ENCODE peak calls at places on chromosome 22, in nine cellular contexts. C is CD4-positive, alpha-beta T cell; L is MCF 10A; E is H9; T is heart left ventricle; R is Caco-2; X is K562; O is transverse colon; P is HCT116. U is an unnamed sample.

GRCh38 chr22:22506736-22507135 is 1.8 kb downstream of the ZNF280B start:
- DNase-seq in C (no peak), L (no peak), E (no peak), T (no peak), R (no peak), X (no peak), O (no peak), P (no peak), U (no peak)

GRCh38 chr22:28915969-28916368 is 32.6 kb downstream of the ZNRF3 start:
- DNase-seq in C (no peak), L (no peak), E (no peak), T (no peak), R (no peak), X (no peak), O (no peak), P (no peak), U (no peak)

GRCh38 chr22:29801153-29801552 is 34.0 kb downstream of the UQCR10 start:
- DNase-seq in C (no peak), L (no peak), E (no peak), T (no peak), R (peak; percentile 58), X (no peak), O (no peak), P (no peak), U (no peak)

GRCh38 chr22:49995413-49996191 is 17.0 kb downstream of the IL17REL start:
- DNase-seq in C (no peak), L (no peak), E (no peak), T (peak; percentile 51), R (no peak), X (no peak), O (peak; percentile 6), P (no peak), U (no peak)

GRCh38 chr22:29138556-29138955 is 65.7 kb downstream of the KREMEN1 start:
- DNase-seq in C (no peak), L (no peak), E (no peak), T (no peak), R (no peak), X (no peak), O (no peak), P (no peak), U (no peak)

GRCh38 chr22:29126670-29127069 is 53.8 kb downstream of the KREMEN1 start:
- DNase-seq in C (no peak), L (no peak), E (no peak), T (no peak), R (no peak), X (no peak), O (no peak), P (no peak), U (no peak)

GRCh38 chr22:22410121-22410520 is 98.4 kb downstream of the ZNF280B start:
- DNase-seq in C (no peak), L (no peak), E (no peak), T (peak; percentile 88), R (no peak), X (peak; percentile 28), O (peak; percentile 48), P (no peak), U (no peak)

GRCh38 chr22:23196165-23196564 is 15.9 kb downstream of the BCR start:
- DNase-seq in C (no peak), L (no peak), E (no peak), T (peak; percentile 30), R (no peak), X (no peak), O (no peak), P (no peak), U (no peak)

GRCh38 chr22:44369241-44369652 is 56.5 kb upstream of the SHISAL1 start:
- DNase-seq in C (no peak), L (no peak), E (peak; percentile 79), T (peak; percentile 50), R (no peak), X (peak; percentile 16), O (no peak), P (no peak), U (no peak)

GRCh38 chr22:22387386-22387736 is 121.2 kb downstream of the ZNF280B start:
- DNase-seq in C (no peak), L (no peak), E (no peak), T (no peak), R (no peak), X (no peak), O (no peak), P (no peak), U (no peak)

GRCh38 chr22:29773233-29773632 is 6.1 kb downstream of the UQCR10 start:
- DNase-seq in C (no peak), L (peak; percentile 62), E (no peak), T (no peak), R (no peak), X (no peak), O (no peak), P (peak; percentile 36), U (peak; percentile 52)

DNA sequence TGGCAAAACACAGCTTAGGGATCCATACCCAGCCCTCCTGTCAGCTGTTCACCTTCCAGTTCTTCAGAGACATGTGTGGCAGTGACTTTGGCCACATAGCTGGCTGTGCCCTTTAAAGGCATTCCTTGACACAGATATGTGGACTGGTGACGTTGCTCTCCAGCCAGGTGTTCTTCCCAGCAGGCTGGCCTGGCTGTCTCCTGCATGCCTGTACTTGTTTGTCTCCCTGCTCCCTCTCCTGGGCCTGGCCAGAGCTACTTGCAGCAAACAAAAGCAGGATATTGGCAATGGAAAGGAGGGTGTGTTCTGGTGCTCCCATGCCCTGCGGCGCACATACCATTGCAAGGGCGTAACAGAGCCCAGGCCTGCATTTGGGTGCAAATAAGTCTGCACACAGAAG is 38.3 kb downstream of the PIK3IP1 start:
- DNase-seq in C (no peak), L (peak; percentile 97), E (peak; percentile 86), T (no peak), R (peak; percentile 82), X (no peak), O (peak; percentile 73), P (no peak), U (no peak)
- TF ChIP-seq CTCF in C (no peak), L (no peak), E (no peak), T (peak; percentile 38), R (no peak), X (no peak), O (no peak), P (no peak), U (no peak)

GRCh38 chr22:20776624-20777405 is 2.9 kb downstream of the SERPIND1 start:
- DNase-seq in C (no peak), L (no peak), E (no peak), T (no peak), R (no peak), X (no peak), O (no peak), P (no peak), U (no peak)

GRCh38 chr22:20773793-20774212 is at the start of gene SERPIND1:
- DNase-seq in C (no peak), L (no peak), E (no peak), T (no peak), R (no peak), X (no peak), O (no peak), P (no peak), U (no peak)

GRCh38 chr22:20774882-20775281 is 969 bp downstream of the SERPIND1 start:
- DNase-seq in C (no peak), L (no peak), E (no peak), T (no peak), R (no peak), X (no peak), O (no peak), P (no peak), U (no peak)

GRCh38 chr22:20775342-20775895 is 1.5 kb downstream of the SERPIND1 start:
- DNase-seq in C (no peak), L (no peak), E (no peak), T (no peak), R (no peak), X (no peak), O (no peak), P (no peak), U (no peak)

GRCh38 chr22:20771918-20772625 is 1.8 kb upstream of the SERPIND1 start:
- DNase-seq in C (no peak), L (no peak), E (no peak), T (no peak), R (no peak), X (no peak), O (no peak), P (no peak), U (no peak)
- TF ChIP-seq CTCF in C (no peak), L (no peak), E (peak; percentile 41), T (no peak), R (peak; percentile 29), X (peak; percentile 38), O (no peak), P (peak; percentile 45), U (peak; percentile 38)

GRCh38 chr22:18044548-18045271 is 20.3 kb upstream of the MICAL3 start:
- DNase-seq in C (no peak), L (no peak), E (no peak), T (peak; percentile 83), R (no peak), X (no peak), O (no peak), P (no peak), U (no peak)
- TF ChIP-seq CTCF in C (no peak), L (no peak), E (no peak), T (no peak), R (no peak), X (no peak), O (no peak), P (no peak), U (no peak)

GRCh38 chr22:48572951-48573350 is 1254.7 kb downstream of the BRD1 start:
- DNase-seq in C (no peak), L (no peak), E (no peak), T (peak; percentile 4), R (no peak), X (no peak), O (no peak), P (no peak), U (no peak)

GRCh38 chr22:48573766-48574165 is 1253.9 kb downstream of the BRD1 start:
- DNase-seq in C (no peak), L (no peak), E (no peak), T (peak; percentile 19), R (no peak), X (no peak), O (no peak), P (no peak), U (no peak)

GRCh38 chr22:48575567-48576332 is 1251.9 kb downstream of the BRD1 start:
- DNase-seq in C (no peak), L (no peak), E (no peak), T (peak; percentile 39), R (no peak), X (no peak), O (no peak), P (no peak), U (no peak)

GRCh38 chr22:48576333-48577013 is 1251.2 kb downstream of the BRD1 start:
- DNase-seq in C (no peak), L (no peak), E (peak; percentile 54), T (peak; percentile 54), R (no peak), X (no peak), O (no peak), P (no peak), U (no peak)

GRCh38 chr22:48574776-48575566 is 1252.7 kb downstream of the BRD1 start:
- DNase-seq in C (no peak), L (no peak), E (peak; percentile 82), T (peak; percentile 49), R (no peak), X (no peak), O (peak; percentile 12), P (no peak), U (no peak)
- TF ChIP-seq CTCF in C (no peak), L (no peak), E (peak; percentile 69), T (peak; percentile 43), R (no peak), X (no peak), O (peak; percentile 32), P (no peak), U (no peak)

U was measured in HFFc6.